ENCODE peak calls at places on chromosomes 2 and 18, in eight cellular contexts. K, V, W, N, L, M, D and Y are unnamed samples.

GRCh38 chr18:49730951-49731391 is 82.4 kb downstream of the ACAA2 start:
- DNase-seq in N (no peak), L (no peak), K (no peak), M (no peak), W (no peak), V (no peak), D (no peak), Y (no peak)

GRCh38 chr2:142914507-142915313 is 37.2 kb downstream of the KYNU start:
- DNase-seq in K (no peak), L (no peak), V (no peak), M (no peak), D (no peak), N (no peak), W (no peak), Y (no peak)

GRCh38 chr2:197909377-197909776 is 105.0 kb downstream of the PLCL1 start:
- DNase-seq in M (no peak), W (peak), D (peak), L (no peak), K (no peak), V (peak), N (no peak), Y (no peak)

GRCh38 chr2:176653856-176654443 is 384.7 kb downstream of the MTX2 start:
- DNase-seq in D (peak), N (peak), W (peak), K (no peak), V (peak), M (peak), L (peak), Y (no peak)

GRCh38 chr2:85741811-85742507 is 11.8 kb upstream of the ATOH8 start:
- DNase-seq in L (peak), W (peak), M (peak), K (no peak), V (peak), N (no peak), D (peak), Y (no peak)

GRCh38 chr2:23042176-23042909 is 342.6 kb upstream of the KLHL29 start:
- DNase-seq in K (no peak), M (peak), N (no peak), W (no peak), L (no peak), D (no peak), V (no peak), Y (no peak)

GRCh38 chr2:240672701-240673190 is 9.9 kb downstream of the AQP12B start:
- DNase-seq in V (peak), L (no peak), W (no peak), K (no peak), D (no peak), N (no peak), M (no peak), Y (no peak)

GRCh38 chr18:33579147-33579867 is 1.3 kb downstream of the ASXL3 start:
- DNase-seq in M (no peak), V (peak), W (no peak), L (peak), K (no peak), D (no peak), N (no peak), Y (no peak)

GRCh38 chr2:100011272-100011711 is 131.1 kb downstream of the AFF3 start:
- DNase-seq in V (peak), D (no peak), W (peak), M (no peak), N (no peak), K (no peak), L (no peak), Y (no peak)

GRCh38 chr2:8622199-8622911 is 59.5 kb upstream of the ID2 start:
- DNase-seq in M (no peak), V (peak), D (no peak), L (no peak), W (no peak), N (no peak), K (no peak), Y (no peak)

GRCh38 chr2:200483729-200484198 is 26.1 kb downstream of the KCTD18 start:
- DNase-seq in W (peak), V (no peak), L (peak), N (no peak), D (peak), M (peak), K (no peak), Y (no peak)

GRCh38 chr2:10531874-10532273 is 83.7 kb upstream of the ODC1 start:
- DNase-seq in V (peak), N (peak), L (no peak), M (no peak), K (no peak), D (no peak), W (no peak), Y (no peak)

GRCh38 chr2:115484483-115484882 is 1042.0 kb downstream of the DPP10 start:
- DNase-seq in V (no peak), D (no peak), K (no peak), W (no peak), M (no peak), N (no peak), L (no peak), Y (no peak)

GRCh38 chr18:58453913-58454317 is 175.0 kb downstream of the ALPK2 start:
- DNase-seq in V (no peak), W (no peak), N (no peak), K (no peak), M (no peak), D (no peak), L (no peak), Y (no peak)
- TF ChIP-seq CTCF in V (no peak), W (no peak), N (no peak), K (no peak), M (no peak), D (no peak), L (no peak), Y (no peak)

DNA sequence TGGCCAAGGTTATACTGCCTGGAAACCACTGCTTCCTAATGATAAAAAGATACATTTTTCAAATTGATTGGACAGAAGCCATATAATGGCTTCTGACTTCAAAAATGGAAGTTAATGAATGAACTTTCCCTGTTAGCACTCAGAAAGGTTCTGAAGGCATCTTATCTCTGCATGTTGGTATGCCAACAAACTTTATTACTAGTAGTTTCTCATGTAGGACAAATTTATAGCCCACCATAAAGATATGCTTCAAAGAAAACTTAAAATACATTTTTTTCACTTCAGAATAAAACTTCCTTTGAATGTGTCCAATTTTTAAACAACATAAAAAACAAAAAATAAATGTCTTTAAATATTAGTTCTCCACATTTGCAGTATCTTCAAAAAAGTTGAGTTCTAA is 10.0 kb downstream of the DOCK10 start:
- DNase-seq in V (no peak), M (no peak), D (no peak), K (no peak), L (no peak), W (no peak), N (no peak), Y (no peak)
- TF ChIP-seq CTCF in V (no peak), M (no peak), D (no peak), K (no peak), L (no peak), W (no peak), N (no peak), Y (no peak)

GRCh38 chr2:73232471-73233153 is 427 bp downstream of the PRADC1 start:
- DNase-seq in V (peak), K (no peak), M (peak), D (peak), N (no peak), W (no peak), L (peak), Y (no peak)
- TF ChIP-seq CTCF in V (no peak), K (no peak), M (no peak), D (peak), N (no peak), W (no peak), L (no peak), Y (no peak)

DNA sequence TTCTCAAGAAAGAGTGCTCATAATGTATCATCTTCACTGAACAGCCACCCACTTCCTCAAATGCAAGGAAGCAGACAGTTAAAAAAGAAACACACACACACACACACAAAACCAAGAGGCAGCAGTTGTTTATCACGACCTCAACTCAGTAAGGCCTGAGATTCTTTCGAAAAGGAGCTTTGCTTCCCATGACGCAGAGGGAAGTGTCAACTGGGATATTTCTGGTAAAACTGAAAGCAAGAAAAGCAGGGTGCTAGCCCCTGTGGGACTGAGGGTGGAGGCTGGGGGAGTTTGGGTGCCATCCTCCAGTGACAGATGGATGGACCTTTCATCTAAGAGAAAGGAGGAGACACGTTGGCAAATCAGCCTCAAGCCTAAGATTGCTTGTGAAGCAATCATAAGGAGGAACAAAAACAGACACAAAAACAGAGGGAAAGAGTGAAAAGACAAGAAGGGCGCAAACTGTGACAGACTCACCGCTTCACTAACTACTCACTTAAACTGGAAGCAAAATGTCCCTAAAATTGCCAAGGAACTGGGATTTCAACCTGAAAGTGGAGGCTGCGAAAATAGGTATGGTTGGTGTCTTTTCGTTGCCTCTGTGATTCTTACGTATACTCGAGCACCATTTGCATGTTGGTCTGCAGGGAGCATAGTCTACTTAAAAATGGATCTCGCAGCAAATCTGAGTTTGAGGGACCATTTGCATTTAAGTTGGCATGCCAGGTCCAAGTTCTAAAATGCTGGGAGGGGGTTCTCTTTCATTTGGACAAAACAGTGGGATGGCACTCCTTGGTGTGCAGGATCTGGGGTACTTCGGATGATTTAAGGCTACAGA is at the start of gene ARHGAP25:
- DNase-seq in W (no peak), V (no peak), M (no peak), D (no peak), N (no peak), K (no peak), L (peak), Y (no peak)
- TF ChIP-seq CTCF in W (no peak), V (no peak), M (no peak), D (no peak), N (no peak), K (no peak), L (no peak), Y (no peak)

DNA sequence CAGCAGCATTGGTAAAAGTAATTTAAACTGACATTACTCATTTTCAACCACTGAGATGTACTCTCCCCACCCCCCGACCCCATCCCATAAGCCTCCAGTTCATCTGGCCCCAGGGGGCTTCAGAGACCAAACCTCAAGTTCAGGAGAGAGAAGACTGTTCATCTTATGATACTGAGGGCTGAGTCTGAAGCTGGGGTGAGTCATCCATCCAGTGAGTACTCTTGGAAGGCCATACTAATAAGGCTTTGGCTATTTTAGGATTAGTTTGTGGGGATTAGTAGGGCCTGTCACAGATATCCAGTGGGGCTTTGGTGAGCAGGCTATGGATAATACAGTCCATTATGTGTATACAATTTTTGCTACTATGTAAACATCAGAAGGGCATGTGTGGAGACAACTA is 125.3 kb upstream of the APCDD1 start:
- DNase-seq in M (no peak), W (peak), V (no peak), L (no peak), D (peak), K (no peak), N (no peak), Y (no peak)
- TF ChIP-seq CTCF in M (no peak), W (no peak), V (no peak), L (no peak), D (no peak), K (no peak), N (no peak), Y (no peak)

DNA sequence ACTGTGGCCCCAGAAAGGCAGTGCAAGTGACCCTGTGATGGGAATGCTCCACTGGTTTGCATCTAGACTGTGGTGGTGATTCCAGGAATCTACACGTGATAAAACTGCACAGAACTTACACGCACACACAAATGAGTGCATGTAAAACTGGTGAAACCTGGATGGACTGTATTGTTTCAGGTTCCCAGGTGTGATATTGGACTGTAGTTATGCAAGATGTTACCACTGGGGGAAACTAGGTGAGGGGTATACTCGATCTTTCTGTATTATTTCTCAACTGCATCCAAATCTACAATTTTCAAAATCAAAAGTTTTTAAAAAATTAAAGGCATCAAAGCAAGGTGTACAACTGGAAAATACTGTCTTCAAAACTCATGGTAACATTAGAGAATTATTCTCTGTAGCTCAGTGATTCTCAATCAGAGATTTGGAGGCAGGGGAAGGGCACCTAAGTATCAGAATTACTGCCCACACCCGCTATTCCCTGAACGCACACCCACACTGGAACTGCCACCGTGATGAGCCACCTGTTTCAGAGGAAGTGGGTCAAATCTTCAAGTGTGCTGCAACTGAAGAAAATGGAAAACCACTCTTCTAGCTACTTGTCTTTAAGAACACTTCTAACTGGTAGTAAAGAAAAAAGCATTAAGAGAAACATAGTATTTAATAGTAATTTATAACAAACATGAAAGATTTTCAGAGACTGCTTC is 26.7 kb downstream of the PTPN2 start:
- DNase-seq in W (no peak), D (no peak), K (no peak), L (no peak), M (no peak), N (no peak), V (no peak), Y (no peak)
- TF ChIP-seq CTCF in W (no peak), D (no peak), K (no peak), L (no peak), M (no peak), N (no peak), V (no peak), Y (no peak)